ENCODE peak calls at places on chromosomes 4 and X, in nine cellular contexts. One of them, this sample, is unnamed.

GRCh38 chr4:181845617-181846016 is 397.6 kb upstream of the TENM3 start:
- DNase-seq in activated CD4-positive, alpha-beta T cell treated with anti-CD3 and anti-CD28 coated beads for 48 hours: no peak
- DNase-seq in HFF-Myc: no peak
- DNase-seq in GM13977: no peak
- DNase-seq in right lobe of liver: no peak
- DNase-seq in iPS DF 6.9: no peak
- DNase-seq in osteocyte: no peak
- DNase-seq in HS-5: no peak
- DNase-seq in activated gamma-delta T cell treated with anti-CD3 and anti-CD28 coated beads, Interleukin-2, amount 50 U/mL, for 16 hours: no peak
- DNase-seq in this sample: no peak

GRCh38 chr4:7917669-7918068 is 22.0 kb downstream of the AFAP1 start:
- DNase-seq in activated CD4-positive, alpha-beta T cell treated with anti-CD3 and anti-CD28 coated beads for 48 hours: no peak
- DNase-seq in HFF-Myc: no peak
- DNase-seq in GM13977: no peak
- DNase-seq in right lobe of liver: no peak
- DNase-seq in iPS DF 6.9: no peak
- DNase-seq in osteocyte: no peak
- DNase-seq in HS-5: no peak
- DNase-seq in activated gamma-delta T cell treated with anti-CD3 and anti-CD28 coated beads, Interleukin-2, amount 50 U/mL, for 16 hours: no peak
- DNase-seq in this sample: no peak

GRCh38 chr4:4752025-4752424 is 107.4 kb upstream of the MSX1 start:
- DNase-seq in activated CD4-positive, alpha-beta T cell treated with anti-CD3 and anti-CD28 coated beads for 48 hours: no peak
- DNase-seq in HFF-Myc: no peak
- DNase-seq in GM13977: no peak
- DNase-seq in right lobe of liver: no peak
- DNase-seq in iPS DF 6.9: no peak
- DNase-seq in osteocyte: no peak
- DNase-seq in HS-5: no peak
- DNase-seq in activated gamma-delta T cell treated with anti-CD3 and anti-CD28 coated beads, Interleukin-2, amount 50 U/mL, for 16 hours: no peak
- DNase-seq in this sample: no peak

GRCh38 chr4:144645102-144645469 is 870 bp upstream of the HHIP start:
- DNase-seq in activated CD4-positive, alpha-beta T cell treated with anti-CD3 and anti-CD28 coated beads for 48 hours: no peak
- DNase-seq in HFF-Myc: no peak
- DNase-seq in GM13977: no peak
- DNase-seq in right lobe of liver: no peak
- DNase-seq in iPS DF 6.9: no peak
- DNase-seq in osteocyte: no peak
- DNase-seq in HS-5: no peak
- DNase-seq in activated gamma-delta T cell treated with anti-CD3 and anti-CD28 coated beads, Interleukin-2, amount 50 U/mL, for 16 hours: no peak
- DNase-seq in this sample: no peak

GRCh38 chr4:130210871-130211270 is 1114.9 kb downstream of the C4orf33 start:
- DNase-seq in activated CD4-positive, alpha-beta T cell treated with anti-CD3 and anti-CD28 coated beads for 48 hours: no peak
- DNase-seq in HFF-Myc: no peak
- DNase-seq in GM13977: no peak
- DNase-seq in right lobe of liver: no peak
- DNase-seq in iPS DF 6.9: no peak
- DNase-seq in osteocyte: no peak
- DNase-seq in HS-5: peak
- DNase-seq in activated gamma-delta T cell treated with anti-CD3 and anti-CD28 coated beads, Interleukin-2, amount 50 U/mL, for 16 hours: no peak
- DNase-seq in this sample: peak

GRCh38 chr4:163607292-163607691 is 112.8 kb downstream of the TMA16 start:
- DNase-seq in activated CD4-positive, alpha-beta T cell treated with anti-CD3 and anti-CD28 coated beads for 48 hours: no peak
- DNase-seq in HFF-Myc: no peak
- DNase-seq in GM13977: no peak
- DNase-seq in right lobe of liver: no peak
- DNase-seq in iPS DF 6.9: no peak
- DNase-seq in osteocyte: no peak
- DNase-seq in HS-5: no peak
- DNase-seq in activated gamma-delta T cell treated with anti-CD3 and anti-CD28 coated beads, Interleukin-2, amount 50 U/mL, for 16 hours: no peak
- DNase-seq in this sample: peak

GRCh38 chr4:24659241-24659961 is 75.0 kb upstream of the DHX15 start:
- DNase-seq in activated CD4-positive, alpha-beta T cell treated with anti-CD3 and anti-CD28 coated beads for 48 hours: no peak
- DNase-seq in HFF-Myc: no peak
- DNase-seq in GM13977: no peak
- DNase-seq in right lobe of liver: no peak
- DNase-seq in iPS DF 6.9: no peak
- DNase-seq in osteocyte: no peak
- DNase-seq in HS-5: no peak
- DNase-seq in activated gamma-delta T cell treated with anti-CD3 and anti-CD28 coated beads, Interleukin-2, amount 50 U/mL, for 16 hours: no peak
- DNase-seq in this sample: no peak

GRCh38 chrX:110795645-110796510 is at the start of gene CHRDL1:
- DNase-seq in activated CD4-positive, alpha-beta T cell treated with anti-CD3 and anti-CD28 coated beads for 48 hours: peak
- DNase-seq in HFF-Myc: no peak
- DNase-seq in GM13977: no peak
- DNase-seq in right lobe of liver: peak
- DNase-seq in iPS DF 6.9: no peak
- DNase-seq in osteocyte: no peak
- DNase-seq in HS-5: no peak
- DNase-seq in activated gamma-delta T cell treated with anti-CD3 and anti-CD28 coated beads, Interleukin-2, amount 50 U/mL, for 16 hours: no peak
- DNase-seq in this sample: no peak

GRCh38 chrX:11190745-11191510 is 79.8 kb downstream of the HCCS start:
- DNase-seq in activated CD4-positive, alpha-beta T cell treated with anti-CD3 and anti-CD28 coated beads for 48 hours: no peak
- DNase-seq in HFF-Myc: no peak
- DNase-seq in GM13977: no peak
- DNase-seq in right lobe of liver: no peak
- DNase-seq in iPS DF 6.9: no peak
- DNase-seq in osteocyte: no peak
- DNase-seq in HS-5: no peak
- DNase-seq in activated gamma-delta T cell treated with anti-CD3 and anti-CD28 coated beads, Interleukin-2, amount 50 U/mL, for 16 hours: no peak
- DNase-seq in this sample: no peak

GRCh38 chr4:8355864-8356565 is 84.5 kb downstream of the ACOX3 start:
- DNase-seq in activated CD4-positive, alpha-beta T cell treated with anti-CD3 and anti-CD28 coated beads for 48 hours: no peak
- DNase-seq in HFF-Myc: no peak
- DNase-seq in GM13977: no peak
- DNase-seq in right lobe of liver: no peak
- DNase-seq in iPS DF 6.9: no peak
- DNase-seq in osteocyte: no peak
- DNase-seq in HS-5: no peak
- DNase-seq in activated gamma-delta T cell treated with anti-CD3 and anti-CD28 coated beads, Interleukin-2, amount 50 U/mL, for 16 hours: no peak
- DNase-seq in this sample: no peak

GRCh38 chr4:15479089-15479912 is 9.6 kb downstream of the CC2D2A start:
- DNase-seq in activated CD4-positive, alpha-beta T cell treated with anti-CD3 and anti-CD28 coated beads for 48 hours: no peak
- DNase-seq in HFF-Myc: peak
- DNase-seq in GM13977: peak
- DNase-seq in right lobe of liver: peak
- DNase-seq in iPS DF 6.9: peak
- DNase-seq in osteocyte: peak
- DNase-seq in HS-5: peak
- DNase-seq in activated gamma-delta T cell treated with anti-CD3 and anti-CD28 coated beads, Interleukin-2, amount 50 U/mL, for 16 hours: no peak
- DNase-seq in this sample: no peak

GRCh38 chrX:17788439-17788838 is 51.1 kb downstream of the SCML1 start:
- DNase-seq in activated CD4-positive, alpha-beta T cell treated with anti-CD3 and anti-CD28 coated beads for 48 hours: peak
- DNase-seq in HFF-Myc: peak
- DNase-seq in GM13977: peak
- DNase-seq in right lobe of liver: no peak
- DNase-seq in iPS DF 6.9: no peak
- DNase-seq in osteocyte: no peak
- DNase-seq in HS-5: no peak
- DNase-seq in activated gamma-delta T cell treated with anti-CD3 and anti-CD28 coated beads, Interleukin-2, amount 50 U/mL, for 16 hours: peak
- DNase-seq in this sample: peak

GRCh38 chr4:10808591-10808990 is 124.0 kb upstream of the CLNK start:
- DNase-seq in activated CD4-positive, alpha-beta T cell treated with anti-CD3 and anti-CD28 coated beads for 48 hours: no peak
- DNase-seq in HFF-Myc: no peak
- DNase-seq in GM13977: no peak
- DNase-seq in right lobe of liver: no peak
- DNase-seq in iPS DF 6.9: no peak
- DNase-seq in osteocyte: no peak
- DNase-seq in HS-5: no peak
- DNase-seq in activated gamma-delta T cell treated with anti-CD3 and anti-CD28 coated beads, Interleukin-2, amount 50 U/mL, for 16 hours: no peak
- DNase-seq in this sample: peak

GRCh38 chr4:72077346-72077745 is 45.5 kb downstream of the NPFFR2 start:
- DNase-seq in activated CD4-positive, alpha-beta T cell treated with anti-CD3 and anti-CD28 coated beads for 48 hours: no peak
- DNase-seq in HFF-Myc: no peak
- DNase-seq in GM13977: no peak
- DNase-seq in right lobe of liver: no peak
- DNase-seq in iPS DF 6.9: no peak
- DNase-seq in osteocyte: no peak
- DNase-seq in HS-5: no peak
- DNase-seq in activated gamma-delta T cell treated with anti-CD3 and anti-CD28 coated beads, Interleukin-2, amount 50 U/mL, for 16 hours: no peak
- DNase-seq in this sample: no peak

GRCh38 chr4:184688447-184688846 is 38.9 kb downstream of the PRIMPOL start:
- DNase-seq in activated CD4-positive, alpha-beta T cell treated with anti-CD3 and anti-CD28 coated beads for 48 hours: peak
- DNase-seq in HFF-Myc: peak
- DNase-seq in GM13977: no peak
- DNase-seq in right lobe of liver: no peak
- DNase-seq in iPS DF 6.9: peak
- DNase-seq in osteocyte: no peak
- DNase-seq in HS-5: peak
- DNase-seq in activated gamma-delta T cell treated with anti-CD3 and anti-CD28 coated beads, Interleukin-2, amount 50 U/mL, for 16 hours: no peak
- DNase-seq in this sample: peak

GRCh38 chr4:138609943-138610350 is 367.8 kb upstream of the SLC7A11 start:
- DNase-seq in activated CD4-positive, alpha-beta T cell treated with anti-CD3 and anti-CD28 coated beads for 48 hours: no peak
- DNase-seq in HFF-Myc: peak
- DNase-seq in GM13977: no peak
- DNase-seq in right lobe of liver: no peak
- DNase-seq in iPS DF 6.9: no peak
- DNase-seq in osteocyte: no peak
- DNase-seq in HS-5: peak
- DNase-seq in activated gamma-delta T cell treated with anti-CD3 and anti-CD28 coated beads, Interleukin-2, amount 50 U/mL, for 16 hours: no peak
- DNase-seq in this sample: peak

GRCh38 chr4:177066746-177067145 is 242.9 kb upstream of the NEIL3 start:
- DNase-seq in activated CD4-positive, alpha-beta T cell treated with anti-CD3 and anti-CD28 coated beads for 48 hours: no peak
- DNase-seq in HFF-Myc: no peak
- DNase-seq in GM13977: no peak
- DNase-seq in right lobe of liver: no peak
- DNase-seq in iPS DF 6.9: no peak
- DNase-seq in osteocyte: no peak
- DNase-seq in HS-5: no peak
- DNase-seq in activated gamma-delta T cell treated with anti-CD3 and anti-CD28 coated beads, Interleukin-2, amount 50 U/mL, for 16 hours: no peak
- DNase-seq in this sample: no peak

GRCh38 chr4:1179089-1179441 is 6.7 kb upstream of the SPON2 start:
- DNase-seq in activated CD4-positive, alpha-beta T cell treated with anti-CD3 and anti-CD28 coated beads for 48 hours: no peak
- DNase-seq in HFF-Myc: no peak
- DNase-seq in GM13977: no peak
- DNase-seq in right lobe of liver: peak
- DNase-seq in iPS DF 6.9: no peak
- DNase-seq in osteocyte: no peak
- DNase-seq in HS-5: no peak
- DNase-seq in activated gamma-delta T cell treated with anti-CD3 and anti-CD28 coated beads, Interleukin-2, amount 50 U/mL, for 16 hours: no peak
- DNase-seq in this sample: no peak

GRCh38 chr4:113635739-113636437 is 125.7 kb downstream of the CAMK2D start:
- DNase-seq in activated CD4-positive, alpha-beta T cell treated with anti-CD3 and anti-CD28 coated beads for 48 hours: no peak
- DNase-seq in HFF-Myc: no peak
- DNase-seq in GM13977: no peak
- DNase-seq in right lobe of liver: no peak
- DNase-seq in iPS DF 6.9: no peak
- DNase-seq in osteocyte: no peak
- DNase-seq in HS-5: peak
- DNase-seq in activated gamma-delta T cell treated with anti-CD3 and anti-CD28 coated beads, Interleukin-2, amount 50 U/mL, for 16 hours: no peak
- DNase-seq in this sample: peak

GRCh38 chr4:144903953-144904711 is 193.9 kb downstream of the ANAPC10 start:
- DNase-seq in activated CD4-positive, alpha-beta T cell treated with anti-CD3 and anti-CD28 coated beads for 48 hours: no peak
- DNase-seq in HFF-Myc: no peak
- DNase-seq in GM13977: no peak
- DNase-seq in right lobe of liver: no peak
- DNase-seq in iPS DF 6.9: no peak
- DNase-seq in osteocyte: no peak
- DNase-seq in HS-5: no peak
- DNase-seq in activated gamma-delta T cell treated with anti-CD3 and anti-CD28 coated beads, Interleukin-2, amount 50 U/mL, for 16 hours: no peak
- DNase-seq in this sample: peak

GRCh38 chrX:108138814-108139213 is 47.2 kb downstream of the ATG4A start:
- DNase-seq in activated CD4-positive, alpha-beta T cell treated with anti-CD3 and anti-CD28 coated beads for 48 hours: no peak
- DNase-seq in HFF-Myc: no peak
- DNase-seq in GM13977: no peak
- DNase-seq in right lobe of liver: no peak
- DNase-seq in iPS DF 6.9: no peak
- DNase-seq in osteocyte: no peak
- DNase-seq in HS-5: no peak
- DNase-seq in activated gamma-delta T cell treated with anti-CD3 and anti-CD28 coated beads, Interleukin-2, amount 50 U/mL, for 16 hours: no peak
- DNase-seq in this sample: no peak

GRCh38 chr4:107210450-107211239 is 174.5 kb upstream of the DKK2 start:
- DNase-seq in activated CD4-positive, alpha-beta T cell treated with anti-CD3 and anti-CD28 coated beads for 48 hours: no peak
- DNase-seq in HFF-Myc: no peak
- DNase-seq in GM13977: no peak
- DNase-seq in right lobe of liver: no peak
- DNase-seq in iPS DF 6.9: no peak
- DNase-seq in osteocyte: no peak
- DNase-seq in HS-5: no peak
- DNase-seq in activated gamma-delta T cell treated with anti-CD3 and anti-CD28 coated beads, Interleukin-2, amount 50 U/mL, for 16 hours: no peak
- DNase-seq in this sample: no peak

GRCh38 chr4:126604273-126604867 is 1028.4 kb upstream of the INTU start:
- DNase-seq in activated CD4-positive, alpha-beta T cell treated with anti-CD3 and anti-CD28 coated beads for 48 hours: no peak
- DNase-seq in HFF-Myc: no peak
- DNase-seq in GM13977: peak
- DNase-seq in right lobe of liver: no peak
- DNase-seq in iPS DF 6.9: no peak
- DNase-seq in osteocyte: no peak
- DNase-seq in HS-5: no peak
- DNase-seq in activated gamma-delta T cell treated with anti-CD3 and anti-CD28 coated beads, Interleukin-2, amount 50 U/mL, for 16 hours: no peak
- DNase-seq in this sample: no peak

GRCh38 chrX:24842486-24842885 is 148.8 kb downstream of the POLA1 start:
- DNase-seq in activated CD4-positive, alpha-beta T cell treated with anti-CD3 and anti-CD28 coated beads for 48 hours: no peak
- DNase-seq in HFF-Myc: no peak
- DNase-seq in GM13977: no peak
- DNase-seq in right lobe of liver: no peak
- DNase-seq in iPS DF 6.9: no peak
- DNase-seq in osteocyte: no peak
- DNase-seq in HS-5: no peak
- DNase-seq in activated gamma-delta T cell treated with anti-CD3 and anti-CD28 coated beads, Interleukin-2, amount 50 U/mL, for 16 hours: no peak
- DNase-seq in this sample: no peak

This sample was measured in non-pigmented ciliary epithelial cell.